ENCODE peak calls at places on chromosomes 11 and 22, in four cellular contexts. One of them, this sample, is unnamed.

GRCh38 chr22:33873186-33873585 is 47.1 kb downstream of the LARGE1 start:
- DNase-seq in H1: no peak
- DNase-seq in IMR-90: no peak
- DNase-seq in K562: no peak
- DNase-seq in this sample: no peak

GRCh38 chr22:31944700-31945477 is 554 bp downstream of the YWHAH start:
- DNase-seq in H1: no peak
- DNase-seq in K562: peak
- DNase-seq in IMR-90: no peak
- DNase-seq in this sample: no peak

GRCh38 chr11:12761029-12761428 is 86.8 kb downstream of the TEAD1 start:
- DNase-seq in H1: no peak
- DNase-seq in K562: no peak
- DNase-seq in IMR-90: peak
- DNase-seq in this sample: no peak

GRCh38 chr11:1203505-1204271 is 19.2 kb upstream of the MUC5B start:
- DNase-seq in K562: peak
- DNase-seq in H1: no peak
- DNase-seq in IMR-90: no peak
- DNase-seq in this sample: no peak

GRCh38 chr22:45397806-45398205 is 15.6 kb downstream of the SMC1B start:
- DNase-seq in H1: no peak
- DNase-seq in K562: no peak
- DNase-seq in IMR-90: no peak
- DNase-seq in this sample: no peak

GRCh38 chr11:57323503-57324153 is 1.1 kb downstream of the TNKS1BP1 start:
- DNase-seq in H1: no peak
- DNase-seq in K562: peak
- DNase-seq in IMR-90: peak
- DNase-seq in this sample: no peak

GRCh38 chr11:8282621-8283509 is 19.2 kb upstream of the LMO1 start:
- DNase-seq in H1: no peak
- DNase-seq in IMR-90: no peak
- DNase-seq in K562: no peak
- DNase-seq in this sample: no peak

GRCh38 chr22:35572552-35572951 is 31.9 kb downstream of the RASD2 start:
- DNase-seq in K562: no peak
- DNase-seq in IMR-90: no peak
- DNase-seq in H1: no peak
- DNase-seq in this sample: no peak

GRCh38 chr22:46381731-46382130 is 46.2 kb downstream of the TRMU start:
- DNase-seq in K562: no peak
- DNase-seq in H1: no peak
- DNase-seq in IMR-90: no peak
- DNase-seq in this sample: no peak

GRCh38 chr22:43293661-43294392 is 49.3 kb downstream of the SCUBE1 start:
- DNase-seq in K562: peak
- DNase-seq in IMR-90: peak
- DNase-seq in H1: no peak
- DNase-seq in this sample: no peak

GRCh38 chr11:47464479-47464878 is 15.5 kb upstream of the RAPSN start:
- DNase-seq in IMR-90: peak
- DNase-seq in K562: no peak
- DNase-seq in H1: no peak
- DNase-seq in this sample: no peak

GRCh38 chr22:20606784-20607128 is 99.3 kb downstream of the MED15 start:
- DNase-seq in K562: no peak
- DNase-seq in H1: no peak
- DNase-seq in IMR-90: no peak
- DNase-seq in this sample: no peak

GRCh38 chr11:128653828-128654231 is 40.0 kb upstream of the FLI1 start:
- DNase-seq in H1: no peak
- DNase-seq in K562: no peak
- DNase-seq in IMR-90: peak
- DNase-seq in this sample: no peak

GRCh38 chr11:14454861-14455632 is 44.6 kb downstream of the COPB1 start:
- DNase-seq in IMR-90: peak
- DNase-seq in H1: no peak
- DNase-seq in K562: peak
- DNase-seq in this sample: no peak

GRCh38 chr11:44853674-44854073 is 97.0 kb downstream of the TP53I11 start:
- DNase-seq in IMR-90: no peak
- DNase-seq in K562: no peak
- DNase-seq in H1: no peak
- DNase-seq in this sample: no peak

GRCh38 chr22:26162961-26163360 is 6.3 kb upstream of the SEZ6L start:
- DNase-seq in H1: no peak
- DNase-seq in IMR-90: no peak
- DNase-seq in K562: no peak
- DNase-seq in this sample: no peak

GRCh38 chr11:43681543-43681942 is 1.0 kb downstream of the HSD17B12 start:
- DNase-seq in H1: no peak
- DNase-seq in IMR-90: peak
- DNase-seq in K562: no peak
- DNase-seq in this sample: no peak

GRCh38 chr11:64368673-64369074 is 9.7 kb downstream of the RPS6KA4 start:
- DNase-seq in H1: no peak
- DNase-seq in IMR-90: no peak
- DNase-seq in K562: no peak
- DNase-seq in this sample: no peak
- TF ChIP-seq CHD1 in H1: no peak
- TF ChIP-seq CHD1 in IMR-90: no peak
- TF ChIP-seq CHD1 in K562: no peak
- TF ChIP-seq CHD1 in this sample: no peak

DNA sequence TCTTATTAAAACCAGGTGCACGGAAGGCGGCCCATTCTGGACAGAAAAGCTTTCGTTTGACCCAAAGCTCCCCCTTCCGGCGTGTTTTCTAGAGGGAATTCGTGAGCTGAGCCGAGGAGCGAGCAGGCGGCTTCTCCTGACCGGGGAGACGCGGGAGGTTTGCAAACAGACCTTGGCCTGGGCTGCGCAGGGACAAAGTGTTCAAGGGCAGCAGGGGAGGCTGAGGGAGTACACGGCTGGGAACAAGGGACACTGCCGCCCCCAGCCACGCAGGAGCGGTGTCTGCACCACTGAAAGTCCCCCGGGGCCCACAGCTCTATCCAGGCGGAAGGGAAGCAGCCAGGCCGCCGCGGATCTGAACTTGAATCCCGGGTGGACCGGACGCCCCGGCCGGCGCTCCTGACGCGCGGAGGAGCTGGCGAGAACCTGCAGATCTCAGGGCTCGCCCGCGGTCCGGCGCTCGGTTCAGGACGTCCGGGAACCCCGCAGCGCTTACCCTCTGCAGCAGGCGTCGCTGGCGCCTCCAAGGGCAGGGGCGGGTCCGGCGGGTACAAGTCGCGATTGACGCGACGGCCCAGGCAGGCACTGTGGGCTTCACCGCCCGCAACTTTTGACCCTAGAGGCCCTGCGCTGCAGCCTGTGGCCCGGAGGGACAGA is 101.9 kb downstream of the WT1 start:
- DNase-seq in K562: no peak
- DNase-seq in IMR-90: peak
- DNase-seq in H1: peak
- DNase-seq in this sample: no peak
- TF ChIP-seq CHD1 in K562: no peak
- TF ChIP-seq CHD1 in IMR-90: no peak
- TF ChIP-seq CHD1 in H1: no peak
- TF ChIP-seq CHD1 in this sample: no peak

GRCh38 chr11:93542753-93543246 is 391 bp downstream of the SMCO4 start:
- DNase-seq in IMR-90: no peak
- DNase-seq in H1: no peak
- DNase-seq in K562: peak
- DNase-seq in this sample: no peak
- TF ChIP-seq CHD1 in IMR-90: no peak
- TF ChIP-seq CHD1 in H1: no peak
- TF ChIP-seq CHD1 in K562: no peak
- TF ChIP-seq CHD1 in this sample: no peak

GRCh38 chr11:110425751-110426545 is 3.8 kb upstream of the FDX1 start:
- DNase-seq in H1: no peak
- DNase-seq in IMR-90: peak
- DNase-seq in K562: peak
- DNase-seq in this sample: no peak
- TF ChIP-seq CHD1 in H1: no peak
- TF ChIP-seq CHD1 in IMR-90: no peak
- TF ChIP-seq CHD1 in K562: no peak
- TF ChIP-seq CHD1 in this sample: no peak

DNA sequence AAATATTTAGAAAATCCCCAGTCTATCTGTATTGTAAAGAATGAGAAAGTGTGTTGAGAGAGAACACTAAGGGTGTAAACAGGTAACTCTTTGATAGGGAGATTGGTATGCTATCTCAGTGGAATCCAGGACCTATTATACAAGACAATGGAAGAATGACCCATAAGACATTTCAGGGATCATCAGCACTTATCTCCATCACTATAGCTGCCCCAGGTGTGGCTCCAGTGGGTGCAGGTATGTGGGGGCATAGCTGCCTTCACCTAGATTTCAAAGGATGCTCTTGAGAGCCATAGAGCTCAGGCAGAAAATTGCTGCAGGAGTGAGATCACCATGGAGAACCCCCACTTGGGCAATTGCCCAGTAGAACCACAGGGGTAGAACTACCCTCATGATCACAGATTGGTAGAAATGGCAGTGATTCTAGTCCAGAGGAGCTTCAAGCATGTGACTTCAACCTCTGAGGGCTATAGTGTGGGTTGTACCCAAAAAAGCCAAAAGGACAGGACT is 252.3 kb upstream of the TBCEL start:
- DNase-seq in IMR-90: no peak
- DNase-seq in K562: no peak
- DNase-seq in H1: peak
- DNase-seq in this sample: no peak
- TF ChIP-seq CHD1 in IMR-90: no peak
- TF ChIP-seq CHD1 in K562: no peak
- TF ChIP-seq CHD1 in H1: no peak
- TF ChIP-seq CHD1 in this sample: no peak

This sample was measured in GM12878.